ENCODE peak calls at places on chromosomes 11 and 22, in six cellular contexts. One of them, this sample, is unnamed.

GRCh38 chr11:63608353-63609345 is 5.6 kb downstream of the PLAAT3 start:
- DNase-seq in endothelial cell of umbilical vein: no peak
- DNase-seq in OCI-LY7: no peak
- DNase-seq in naive thymus-derived CD4-positive, alpha-beta T cell: no peak
- DNase-seq in brain microvascular endothelial cell: peak; percentile 83
- DNase-seq in CD8-positive, alpha-beta memory T cell: no peak
- DNase-seq in this sample: no peak

GRCh38 chr11:12592283-12592682 is 81.9 kb upstream of the TEAD1 start:
- DNase-seq in naive thymus-derived CD4-positive, alpha-beta T cell: no peak
- DNase-seq in endothelial cell of umbilical vein: no peak
- DNase-seq in OCI-LY7: no peak
- DNase-seq in brain microvascular endothelial cell: no peak
- DNase-seq in CD8-positive, alpha-beta memory T cell: no peak
- DNase-seq in this sample: no peak

GRCh38 chr22:17845790-17846189 is 71.5 kb upstream of the BID start:
- DNase-seq in naive thymus-derived CD4-positive, alpha-beta T cell: no peak
- DNase-seq in CD8-positive, alpha-beta memory T cell: no peak
- DNase-seq in OCI-LY7: no peak
- DNase-seq in brain microvascular endothelial cell: no peak
- DNase-seq in endothelial cell of umbilical vein: no peak
- DNase-seq in this sample: no peak

GRCh38 chr11:96050435-96051182 is 126.7 kb upstream of the MTMR2 start:
- DNase-seq in CD8-positive, alpha-beta memory T cell: no peak
- DNase-seq in OCI-LY7: no peak
- DNase-seq in brain microvascular endothelial cell: peak; percentile 83
- DNase-seq in endothelial cell of umbilical vein: no peak
- DNase-seq in naive thymus-derived CD4-positive, alpha-beta T cell: no peak
- DNase-seq in this sample: no peak

GRCh38 chr11:111696556-111696955 is 69.6 kb downstream of the PPP2R1B start:
- DNase-seq in endothelial cell of umbilical vein: no peak
- DNase-seq in naive thymus-derived CD4-positive, alpha-beta T cell: no peak
- DNase-seq in OCI-LY7: no peak
- DNase-seq in CD8-positive, alpha-beta memory T cell: no peak
- DNase-seq in brain microvascular endothelial cell: peak; percentile 20
- DNase-seq in this sample: no peak

GRCh38 chr22:20085651-20086050 is 5.6 kb downstream of the DGCR8 start:
- DNase-seq in OCI-LY7: no peak
- DNase-seq in endothelial cell of umbilical vein: no peak
- DNase-seq in naive thymus-derived CD4-positive, alpha-beta T cell: no peak
- DNase-seq in brain microvascular endothelial cell: no peak
- DNase-seq in CD8-positive, alpha-beta memory T cell: no peak
- DNase-seq in this sample: no peak

GRCh38 chr11:115297330-115297729 is 206.9 kb downstream of the CADM1 start:
- DNase-seq in CD8-positive, alpha-beta memory T cell: no peak
- DNase-seq in naive thymus-derived CD4-positive, alpha-beta T cell: no peak
- DNase-seq in endothelial cell of umbilical vein: no peak
- DNase-seq in brain microvascular endothelial cell: no peak
- DNase-seq in OCI-LY7: no peak
- DNase-seq in this sample: no peak

GRCh38 chr11:111417011-111417765 is 38.1 kb upstream of the POU2AF1 start:
- DNase-seq in OCI-LY7: peak; percentile 94
- DNase-seq in endothelial cell of umbilical vein: no peak
- DNase-seq in naive thymus-derived CD4-positive, alpha-beta T cell: no peak
- DNase-seq in CD8-positive, alpha-beta memory T cell: no peak
- DNase-seq in brain microvascular endothelial cell: no peak
- DNase-seq in this sample: no peak

GRCh38 chr11:117986981-117987495 is 844 bp downstream of the IL10RA start:
- DNase-seq in CD8-positive, alpha-beta memory T cell: peak; percentile 77
- DNase-seq in naive thymus-derived CD4-positive, alpha-beta T cell: peak; percentile 89
- DNase-seq in OCI-LY7: peak; percentile 65
- DNase-seq in endothelial cell of umbilical vein: no peak
- DNase-seq in brain microvascular endothelial cell: no peak
- DNase-seq in this sample: peak; percentile 72

DNA sequence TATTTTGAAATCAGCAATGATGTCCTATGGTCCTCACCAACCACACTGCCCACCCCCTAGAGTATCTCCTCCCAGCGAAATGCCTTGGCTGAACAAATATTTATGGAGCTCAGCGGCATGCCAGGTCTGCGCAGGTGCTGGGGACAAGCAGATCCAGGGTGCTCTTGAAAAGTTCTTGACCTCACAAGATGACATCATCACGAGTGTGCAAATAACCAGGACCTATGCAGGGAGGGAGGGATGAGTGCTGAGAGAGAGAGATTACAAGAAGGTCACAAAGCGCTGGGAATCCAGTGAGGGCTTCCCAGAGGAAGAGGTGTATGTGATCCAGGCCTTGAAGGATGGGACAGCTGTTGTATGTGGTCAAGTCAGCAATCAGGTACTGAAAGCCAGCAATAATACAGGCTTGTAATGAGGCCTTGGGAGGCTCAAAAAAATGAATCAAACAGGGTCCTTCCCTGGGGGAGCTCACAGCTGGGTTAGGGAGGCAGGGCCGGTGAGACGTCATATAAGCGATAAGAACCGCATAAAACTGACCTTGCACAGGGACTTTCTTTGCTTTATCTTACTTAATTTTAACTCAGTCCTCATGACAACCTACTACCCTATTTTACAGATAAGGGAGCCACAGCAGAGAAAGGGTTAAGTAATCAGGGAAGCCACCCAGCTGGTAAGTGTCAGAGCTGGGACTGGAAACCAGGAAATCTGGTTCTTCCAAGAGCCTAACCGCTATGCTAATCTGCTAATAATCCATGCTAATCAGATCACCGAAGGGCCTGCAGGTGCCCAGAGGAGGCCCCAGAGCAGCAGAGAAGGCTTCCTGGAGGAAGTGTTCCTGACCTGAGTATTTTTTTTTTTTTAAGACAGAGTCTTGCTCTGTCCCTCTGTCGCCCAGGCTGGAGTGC is 8.2 kb downstream of the ARRB1 start:
- DNase-seq in naive thymus-derived CD4-positive, alpha-beta T cell: no peak
- DNase-seq in endothelial cell of umbilical vein: peak; percentile 30
- DNase-seq in brain microvascular endothelial cell: no peak
- DNase-seq in CD8-positive, alpha-beta memory T cell: no peak
- DNase-seq in OCI-LY7: no peak
- DNase-seq in this sample: no peak
- H3K27ac ChIP-seq in naive thymus-derived CD4-positive, alpha-beta T cell: peak overlapping the region; percentile 31
- H3K27ac ChIP-seq in endothelial cell of umbilical vein: no peak overlapping the region
- H3K27ac ChIP-seq in brain microvascular endothelial cell: no peak overlapping the region
- H3K27ac ChIP-seq in CD8-positive, alpha-beta memory T cell: no peak overlapping the region
- H3K27ac ChIP-seq in OCI-LY7: no peak overlapping the region
- H3K27ac ChIP-seq in this sample: peak overlapping the region; percentile 87

DNA sequence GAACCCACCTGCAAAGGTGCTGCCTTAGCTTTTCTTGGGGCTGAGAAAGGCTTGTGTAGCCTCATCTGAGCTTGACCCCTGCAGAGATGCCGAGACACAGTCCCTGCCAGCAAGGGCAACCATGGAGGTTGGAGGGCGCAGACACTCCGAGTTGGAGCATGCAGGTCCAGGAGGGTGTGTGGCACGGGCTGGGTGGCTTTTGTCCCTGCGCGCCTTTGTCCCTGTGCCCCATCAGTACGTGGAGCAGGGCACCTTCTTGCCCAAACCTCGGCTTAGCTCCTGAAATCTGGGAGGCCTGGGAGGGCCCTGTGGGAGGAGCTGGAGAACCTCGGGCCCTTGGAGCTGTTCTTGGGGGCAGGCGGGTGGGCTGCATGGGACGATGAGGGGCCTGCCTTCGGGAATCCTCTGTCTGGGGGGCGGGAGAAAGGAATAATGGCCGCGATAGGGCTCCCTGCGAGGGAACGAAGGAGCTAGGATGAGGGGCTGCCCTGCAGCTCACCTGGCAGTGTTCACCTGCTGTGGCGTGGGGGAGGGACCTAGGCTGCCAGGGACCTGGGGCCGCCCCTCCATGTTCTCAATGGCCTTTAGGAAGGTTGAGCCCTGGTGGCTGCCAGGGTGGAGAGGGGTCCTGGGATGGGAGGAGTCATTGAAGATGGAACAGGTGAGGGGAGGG is 3.4 kb downstream of the BRSK2 start:
- DNase-seq in endothelial cell of umbilical vein: no peak
- DNase-seq in brain microvascular endothelial cell: no peak
- DNase-seq in naive thymus-derived CD4-positive, alpha-beta T cell: no peak
- DNase-seq in OCI-LY7: no peak
- DNase-seq in CD8-positive, alpha-beta memory T cell: no peak
- DNase-seq in this sample: no peak
- H3K27ac ChIP-seq in endothelial cell of umbilical vein: no peak overlapping the region
- H3K27ac ChIP-seq in brain microvascular endothelial cell: no peak overlapping the region
- H3K27ac ChIP-seq in naive thymus-derived CD4-positive, alpha-beta T cell: no peak overlapping the region
- H3K27ac ChIP-seq in OCI-LY7: no peak overlapping the region
- H3K27ac ChIP-seq in CD8-positive, alpha-beta memory T cell: no peak overlapping the region
- H3K27ac ChIP-seq in this sample: no peak overlapping the region

GRCh38 chr22:21624880-21625791 is 4.7 kb downstream of the YDJC start:
- DNase-seq in CD8-positive, alpha-beta memory T cell: no peak
- DNase-seq in naive thymus-derived CD4-positive, alpha-beta T cell: no peak
- DNase-seq in brain microvascular endothelial cell: no peak
- DNase-seq in OCI-LY7: no peak
- DNase-seq in endothelial cell of umbilical vein: no peak
- DNase-seq in this sample: no peak
- H3K27ac ChIP-seq in CD8-positive, alpha-beta memory T cell: peak overlapping the region; percentile 29
- H3K27ac ChIP-seq in naive thymus-derived CD4-positive, alpha-beta T cell: no peak overlapping the region
- H3K27ac ChIP-seq in brain microvascular endothelial cell: no peak overlapping the region
- H3K27ac ChIP-seq in OCI-LY7: peak overlapping the region; percentile 35
- H3K27ac ChIP-seq in endothelial cell of umbilical vein: no peak overlapping the region
- H3K27ac ChIP-seq in this sample: no peak overlapping the region

DNA sequence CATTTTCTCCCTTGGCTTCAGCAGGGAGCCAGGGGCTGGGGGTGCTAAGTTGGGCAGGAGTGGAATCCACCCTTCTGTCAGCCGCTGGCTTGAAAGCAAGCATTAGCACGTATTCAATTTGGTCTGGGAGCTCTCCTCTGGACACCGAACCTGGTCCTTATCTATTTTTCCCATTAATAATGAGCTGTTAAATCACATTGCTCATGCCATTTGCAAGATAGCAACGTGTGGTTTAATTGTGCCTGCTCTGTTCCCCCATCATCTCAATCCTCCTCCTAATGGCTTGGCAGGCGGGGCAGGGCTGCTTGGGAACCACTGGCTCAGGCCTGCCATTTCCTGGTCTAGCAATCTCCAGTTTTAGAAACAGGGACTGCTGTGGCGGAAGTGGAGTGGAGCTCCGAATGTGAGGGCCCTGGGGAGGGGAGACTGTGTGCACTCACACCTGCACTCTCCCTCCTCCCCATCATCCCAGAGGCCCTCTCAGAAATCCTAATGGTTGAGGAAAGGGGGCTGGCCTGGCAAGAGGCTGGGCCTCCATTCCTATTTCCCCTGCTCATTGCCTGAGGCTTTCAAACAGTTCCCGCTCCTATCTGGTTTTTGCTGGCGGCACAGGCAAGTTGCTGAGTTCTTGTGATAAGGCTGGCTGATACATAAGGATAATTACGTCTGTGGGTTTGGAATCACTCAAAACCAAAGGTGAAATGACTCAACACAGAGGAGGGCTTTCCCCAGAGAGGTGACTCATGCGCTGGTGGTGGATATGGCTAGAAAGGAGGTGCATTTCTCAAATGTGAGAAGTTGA is 201.2 kb upstream of the E2F8 start:
- DNase-seq in endothelial cell of umbilical vein: peak; percentile 94
- DNase-seq in OCI-LY7: peak; percentile 49
- DNase-seq in naive thymus-derived CD4-positive, alpha-beta T cell: no peak
- DNase-seq in brain microvascular endothelial cell: peak; percentile 97
- DNase-seq in CD8-positive, alpha-beta memory T cell: no peak
- DNase-seq in this sample: no peak
- H3K27ac ChIP-seq in endothelial cell of umbilical vein: peak overlapping the region; percentile 61
- H3K27ac ChIP-seq in OCI-LY7: no peak overlapping the region
- H3K27ac ChIP-seq in naive thymus-derived CD4-positive, alpha-beta T cell: no peak overlapping the region
- H3K27ac ChIP-seq in brain microvascular endothelial cell: peak overlapping the region; percentile 37
- H3K27ac ChIP-seq in CD8-positive, alpha-beta memory T cell: no peak overlapping the region
- H3K27ac ChIP-seq in this sample: no peak overlapping the region

GRCh38 chr11:67379061-67380058 is 6.0 kb upstream of the CLCF1 start:
- DNase-seq in OCI-LY7: no peak
- DNase-seq in endothelial cell of umbilical vein: no peak
- DNase-seq in CD8-positive, alpha-beta memory T cell: no peak
- DNase-seq in naive thymus-derived CD4-positive, alpha-beta T cell: no peak
- DNase-seq in brain microvascular endothelial cell: no peak
- DNase-seq in this sample: no peak
- H3K27ac ChIP-seq in OCI-LY7: no peak overlapping the region
- H3K27ac ChIP-seq in endothelial cell of umbilical vein: no peak overlapping the region
- H3K27ac ChIP-seq in CD8-positive, alpha-beta memory T cell: no peak overlapping the region
- H3K27ac ChIP-seq in naive thymus-derived CD4-positive, alpha-beta T cell: no peak overlapping the region
- H3K27ac ChIP-seq in brain microvascular endothelial cell: no peak overlapping the region
- H3K27ac ChIP-seq in this sample: no peak overlapping the region

DNA sequence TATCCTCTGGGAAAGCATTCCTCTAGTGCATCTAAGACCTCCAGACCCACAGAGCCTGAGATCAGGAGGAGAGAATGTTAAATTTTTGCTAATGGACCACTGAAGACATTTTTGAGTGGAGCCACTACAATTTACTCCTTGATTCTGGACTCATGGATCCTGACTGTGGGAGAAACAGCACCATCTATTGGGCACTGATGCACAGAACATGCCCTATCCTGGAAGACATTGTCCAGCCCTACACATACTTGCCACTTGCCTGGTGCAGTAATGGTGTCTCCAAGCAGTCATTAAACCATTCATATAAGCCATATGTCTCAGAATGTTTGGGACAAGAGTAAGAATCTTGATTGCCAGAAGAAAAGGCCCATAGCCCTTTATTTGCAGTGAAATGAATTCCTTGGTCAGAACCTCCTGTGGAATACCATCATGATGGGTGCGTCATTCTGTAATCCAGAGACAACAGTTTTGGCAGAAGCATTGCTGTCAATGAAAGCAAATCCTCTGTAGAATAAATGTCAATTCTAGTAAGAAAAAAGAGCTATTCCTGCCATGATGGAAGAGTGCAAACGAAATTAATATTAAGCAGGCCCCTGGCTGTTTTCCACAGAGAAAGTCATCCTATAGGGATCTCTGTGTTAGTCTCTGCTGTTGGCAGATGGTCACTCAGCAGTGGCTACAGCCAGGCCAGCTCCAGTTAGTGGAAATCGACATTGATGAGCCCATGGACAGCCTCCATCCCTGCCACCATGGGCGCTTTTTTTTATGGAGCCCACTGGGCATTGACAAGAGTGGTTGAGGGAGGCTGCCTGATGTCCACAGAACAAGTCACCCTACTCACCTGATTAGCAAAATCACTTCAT is 43.5 kb downstream of the GGTLC2 start:
- DNase-seq in brain microvascular endothelial cell: peak; percentile 66
- DNase-seq in CD8-positive, alpha-beta memory T cell: no peak
- DNase-seq in naive thymus-derived CD4-positive, alpha-beta T cell: peak; percentile 32
- DNase-seq in endothelial cell of umbilical vein: peak; percentile 67
- DNase-seq in OCI-LY7: peak; percentile 68
- DNase-seq in this sample: peak; percentile 66
- H3K27ac ChIP-seq in brain microvascular endothelial cell: no peak overlapping the region
- H3K27ac ChIP-seq in CD8-positive, alpha-beta memory T cell: no peak overlapping the region
- H3K27ac ChIP-seq in naive thymus-derived CD4-positive, alpha-beta T cell: no peak overlapping the region
- H3K27ac ChIP-seq in endothelial cell of umbilical vein: no peak overlapping the region
- H3K27ac ChIP-seq in OCI-LY7: peak overlapping the region; percentile 64
- H3K27ac ChIP-seq in this sample: no peak overlapping the region

This sample was measured in DND-41.